ENCODE peak calls at places on chromosomes 11 and 22, in seven cellular contexts. C is HCT116; T is HTR-8/SVneo; Z is activated CD4-positive, alpha-beta T cell treated with anti-CD3 and anti-CD28 coated beads for 24 hours; H is stomach; Y is activated CD4-positive, CD25-positive, alpha-beta regulatory T cell treated with anti-CD3 and anti-CD28 coated beads, Interleukin-2, amount 50 U/mL, for 72 hours; N is NCI-H1092 treated with DMSO at 0.1 percent for 48 hours. K is an unnamed sample.

GRCh38 chr22:24059121-24059520 is 48.0 kb downstream of the CABIN1 start:
- DNase-seq in C (no peak), T (no peak), Z (no peak), H (no peak), Y (no peak), N (no peak), K (no peak)

GRCh38 chr22:41445171-41446056 is 1.2 kb downstream of the TOB2 start:
- DNase-seq in C (no peak), T (no peak), Z (no peak), H (peak), Y (peak), N (peak), K (no peak)

GRCh38 chr11:118888398-118888797 is 4.7 kb downstream of the CXCR5 start:
- DNase-seq in C (peak), T (no peak), Z (no peak), H (no peak), Y (no peak), N (no peak), K (no peak)

GRCh38 chr11:44993971-44994705 is 43.5 kb upstream of the TP53I11 start:
- DNase-seq in C (no peak), T (no peak), Z (no peak), H (no peak), Y (no peak), N (peak), K (no peak)

GRCh38 chr11:32087602-32088001 is 3.3 kb upstream of the RCN1 start:
- DNase-seq in C (no peak), T (peak), Z (no peak), H (no peak), Y (no peak), N (no peak), K (no peak)

GRCh38 chr11:73445980-73446379 is 69.8 kb downstream of the RELT start:
- DNase-seq in C (no peak), T (no peak), Z (no peak), H (no peak), Y (no peak), N (no peak), K (no peak)

GRCh38 chr11:69354545-69354897 is 60.6 kb downstream of the MYEOV start:
- DNase-seq in C (no peak), T (no peak), Z (no peak), H (no peak), Y (no peak), N (no peak), K (no peak)

GRCh38 chr22:31250740-31251330 is 38.7 kb downstream of the LIMK2 start:
- DNase-seq in C (no peak), T (no peak), Z (no peak), H (no peak), Y (no peak), N (no peak), K (no peak)

GRCh38 chr11:120563698-120564572 is 52.4 kb downstream of the GRIK4 start:
- DNase-seq in C (no peak), T (no peak), Z (no peak), H (no peak), Y (no peak), N (peak), K (no peak)

GRCh38 chr11:16924826-16925494 is 89.3 kb downstream of the PLEKHA7 start:
- DNase-seq in C (peak), T (peak), Z (no peak), H (peak), Y (no peak), N (peak), K (no peak)

GRCh38 chr11:78248191-78248590 is 59.5 kb downstream of the USP35 start:
- DNase-seq in C (no peak), T (no peak), Z (no peak), H (no peak), Y (no peak), N (no peak), K (no peak)

GRCh38 chr11:65558785-65559509 is 788 bp upstream of the LTBP3 start:
- DNase-seq in C (no peak), T (no peak), Z (no peak), H (peak), Y (no peak), N (peak), K (no peak)

GRCh38 chr22:45036154-45036553 is 26.3 kb upstream of the PHF21B start:
- DNase-seq in C (no peak), T (no peak), Z (no peak), H (no peak), Y (no peak), N (no peak), K (no peak)

GRCh38 chr11:115911656-115912055 is 407.4 kb upstream of the CADM1 start:
- DNase-seq in C (no peak), T (no peak), Z (no peak), H (no peak), Y (no peak), N (peak), K (no peak)

GRCh38 chr11:126776125-126776524 is 224.4 kb downstream of the KIRREL3 start:
- DNase-seq in C (no peak), T (no peak), Z (no peak), H (no peak), Y (no peak), N (no peak), K (no peak)

GRCh38 chr22:17046949-17047348 is 37.9 kb upstream of the IL17RA start:
- DNase-seq in C (no peak), T (no peak), Z (no peak), H (no peak), Y (no peak), N (no peak), K (no peak)

GRCh38 chr11:30106782-30107181 is 90.0 kb upstream of the KCNA4 start:
- DNase-seq in C (no peak), T (no peak), Z (no peak), H (no peak), Y (no peak), N (no peak), K (no peak)

GRCh38 chr22:45306139-45306538 is 3.6 kb upstream of the FAM118A start:
- DNase-seq in C (no peak), T (no peak), Z (no peak), H (no peak), Y (no peak), N (no peak), K (no peak)

GRCh38 chr22:39800790-39801540 is 92.6 kb downstream of the ENTHD1 start:
- DNase-seq in C (no peak), T (no peak), Z (no peak), H (no peak), Y (no peak), N (peak), K (no peak)

GRCh38 chr22:24937114-24937513 is 9.4 kb downstream of the LHFPL7 start:
- DNase-seq in C (no peak), T (no peak), Z (no peak), H (no peak), Y (no peak), N (peak), K (no peak)

GRCh38 chr11:1397862-1398505 is 8.2 kb downstream of the BRSK2 start:
- DNase-seq in C (no peak), T (no peak), Z (no peak), H (no peak), Y (no peak), N (no peak), K (no peak)

GRCh38 chr11:61161190-61162091 is at the start of gene VPS37C:
- DNase-seq in C (peak), T (peak), Z (peak), H (peak), Y (peak), N (peak), K (peak)

GRCh38 chr11:46675288-46675851 is 25.0 kb downstream of the ARHGAP1 start:
- DNase-seq in C (no peak), T (no peak), Z (no peak), H (peak), Y (no peak), N (no peak), K (no peak)